ENCODE peak calls at places on chromosomes 1 and 21, in five cellular contexts. K is activated CD4-positive, alpha-beta T cell treated with anti-CD3 and anti-CD28 coated beads for 36 hours; R is NAMALWA; H is body of pancreas; S is NCI-H1436. Q is an unnamed sample.
A peak's percentile ranks its signal among the peaks of the same experiment; 100 is the strongest.

GRCh38 chr1:16978589-16979474 is 1.6 kb downstream of the MFAP2 start:
- DNase-seq in R (no peak), H (peak; percentile 13), S (no peak), K (no peak), Q (no peak)

GRCh38 chr21:33268392-33268735 is 2.2 kb downstream of the IL10RB start:
- DNase-seq in S (no peak), K (no peak), R (no peak), H (no peak), Q (no peak)

GRCh38 chr1:112011231-112011630 is 21.8 kb upstream of the KCND3 start:
- DNase-seq in H (peak; percentile 44), K (no peak), S (no peak), R (no peak), Q (peak; percentile 9)

GRCh38 chr1:82401116-82401515 is 600.4 kb downstream of the ADGRL2 start:
- DNase-seq in R (no peak), H (no peak), K (no peak), S (no peak), Q (no peak)

GRCh38 chr1:168623003-168623828 is 46.8 kb downstream of the XCL1 start:
- DNase-seq in H (peak; percentile 39), S (no peak), R (no peak), K (no peak), Q (peak; percentile 74)

GRCh38 chr1:84078824-84079167 is 65.3 kb upstream of the PRKACB start:
- DNase-seq in S (no peak), K (no peak), H (no peak), R (peak; percentile 26), Q (no peak)

GRCh38 chr1:160608057-160608456 is 28.8 kb upstream of the CD84 start:
- DNase-seq in R (no peak), H (no peak), S (no peak), K (no peak), Q (no peak)

GRCh38 chr1:221053889-221054288 is 174.6 kb downstream of the HLX start:
- DNase-seq in R (no peak), S (no peak), H (no peak), K (no peak), Q (no peak)

GRCh38 chr1:182032251-182032650 is 29.3 kb downstream of the ZNF648 start:
- DNase-seq in K (no peak), S (no peak), R (no peak), H (no peak), Q (no peak)

GRCh38 chr1:237235080-237235479 is 193.1 kb downstream of the RYR2 start:
- DNase-seq in K (no peak), H (no peak), R (no peak), S (no peak), Q (no peak)

GRCh38 chr1:45669859-45670655 is 16.3 kb downstream of the GPBP1L1 start:
- DNase-seq in K (no peak), H (no peak), S (no peak), R (no peak), Q (no peak)

GRCh38 chr1:186790101-186790500 is 38.6 kb upstream of the PLA2G4A start:
- DNase-seq in R (no peak), K (no peak), S (no peak), H (no peak), Q (no peak)

GRCh38 chr1:52355847-52356505 is 10.0 kb downstream of the CC2D1B start:
- DNase-seq in R (no peak), K (no peak), S (no peak), H (no peak), Q (no peak)

GRCh38 chr21:44867464-44867863 is 6.0 kb downstream of the PTTG1IP start:
- DNase-seq in K (no peak), R (no peak), H (no peak), S (no peak), Q (no peak)

GRCh38 chr1:167683641-167684502 is 37.9 kb upstream of the MPZL1 start:
- DNase-seq in S (no peak), K (no peak), R (no peak), H (no peak), Q (no peak)